ENCODE peak calls at places on chromosomes 7 and 10, in five cellular contexts. R is breast epithelium, E is sigmoid colon, H is K562, T is uterus. K is an unnamed sample. For H3K36me3, the result is how much of the 10 kb centered on the place peaks cover.

GRCh38 chr10:14056545-14057332 is 274.0 kb downstream of the FRMD4A start:
- DNase-seq in E (no peak), R (no peak), T (no peak), H (no peak), K (no peak)

GRCh38 chr7:94355389-94355788 is 39.3 kb upstream of the COL1A2 start:
- DNase-seq in H (no peak), T (no peak), R (no peak), E (no peak), K (no peak)

GRCh38 chr10:131822013-131822693 is 78.7 kb upstream of the PPP2R2D start:
- DNase-seq in E (peak), T (peak), R (no peak), H (no peak), K (no peak)

GRCh38 chr10:104762793-104763192 is 121.7 kb downstream of the SORCS3 start:
- DNase-seq in H (no peak), R (no peak), T (no peak), E (no peak), K (no peak)

GRCh38 chr7:157652161-157652953 is 315.6 kb downstream of the DNAJB6 start:
- DNase-seq in H (no peak), T (no peak), E (no peak), R (no peak), K (no peak)

GRCh38 chr10:100374137-100374655 is 27.2 kb downstream of the SCD start:
- DNase-seq in R (no peak), E (no peak), H (no peak), T (no peak), K (no peak)

GRCh38 chr10:127908106-127908957 is 1.4 kb downstream of the PTPRE start:
- DNase-seq in E (peak), T (no peak), H (no peak), R (no peak), K (no peak)

GRCh38 chr10:18690541-18690940 is 31.3 kb downstream of the ARL5B start:
- DNase-seq in R (no peak), T (no peak), E (no peak), H (no peak), K (no peak)

GRCh38 chr10:17981766-17982380 is 30.2 kb downstream of the SLC39A12 start:
- DNase-seq in E (no peak), T (no peak), R (no peak), H (no peak), K (no peak)

GRCh38 chr10:125294109-125294508 is 133.7 kb upstream of the CTBP2 start:
- DNase-seq in E (no peak), R (no peak), T (no peak), H (no peak), K (no peak)

GRCh38 chr10:131311661-131312260 is at the start of gene TCERG1L:
- DNase-seq in R (no peak), T (no peak), E (no peak), H (no peak), K (no peak)

GRCh38 chr7:123024989-123025758 is 29.7 kb upstream of the TAS2R16 start:
- DNase-seq in E (no peak), R (no peak), H (no peak), T (no peak), K (no peak)

GRCh38 chr7:28804990-28805389 is 153.1 kb downstream of the TRIL start:
- DNase-seq in E (no peak), R (no peak), H (no peak), T (no peak), K (no peak)

GRCh38 chr7:325051-325798 is 35.3 kb downstream of the FOXL3 start:
- DNase-seq in T (no peak), H (no peak), E (peak), R (no peak), K (no peak)

GRCh38 chr7:32676249-32676941 is 181.1 kb downstream of the AVL9 start:
- DNase-seq in H (no peak), T (no peak), R (no peak), E (no peak), K (no peak)

GRCh38 chr7:36690514-36691187 is 33.6 kb downstream of the AOAH start:
- DNase-seq in E (no peak), H (no peak), R (no peak), T (no peak), K (no peak)

GRCh38 chr7:2804227-2804763 is 39.8 kb downstream of the GNA12 start:
- DNase-seq in H (peak), E (no peak), R (no peak), T (no peak), K (no peak)

GRCh38 chr7:44590910-44591309 is 8.9 kb upstream of the TMED4 start:
- DNase-seq in H (no peak), T (no peak), E (no peak), R (no peak), K (no peak)

GRCh38 chr10:92891885-92892705 is 43.8 kb downstream of the EXOC6 start:
- DNase-seq in E (peak), T (peak), H (peak), R (peak), K (no peak)

GRCh38 chr7:155715406-155715805 is 70.9 kb downstream of the RBM33 start:
- DNase-seq in H (no peak), R (no peak), E (no peak), T (no peak), K (no peak)

GRCh38 chr7:79658304-79658703 is 204.8 kb upstream of the MAGI2 start:
- DNase-seq in E (no peak), R (no peak), H (no peak), T (no peak), K (no peak)

GRCh38 chr10:103458720-103459119 is at the start of gene CALHM1:
- DNase-seq in T (no peak), R (no peak), E (no peak), H (peak), K (no peak)

GRCh38 chr10:95394161-95394880 is 103.5 kb upstream of the PDLIM1 start:
- DNase-seq in E (no peak), H (peak), T (no peak), R (no peak), K (no peak)

GRCh38 chr7:157309990-157310668 is 26.7 kb upstream of the DNAJB6 start:
- DNase-seq in E (no peak), R (no peak), T (no peak), H (no peak), K (no peak)

GRCh38 chr10:110525349-110526260 is 27.9 kb downstream of the DUSP5 start:
- DNase-seq in H (no peak), T (no peak), R (no peak), E (peak), K (no peak)

GRCh38 chr10:113961261-113961938 is 82.3 kb upstream of the ADRB1 start:
- DNase-seq in T (no peak), E (no peak), H (no peak), R (no peak), K (no peak)

GRCh38 chr7:44541876-44542610 is 913 bp upstream of the NPC1L1 start:
- DNase-seq in T (no peak), E (no peak), H (no peak), R (no peak), K (no peak)

GRCh38 chr10:106513328-106513727 is 651.2 kb downstream of the SORCS1 start:
- DNase-seq in H (no peak), E (no peak), T (no peak), R (no peak), K (no peak)

GRCh38 chr7:124379296-124379695 is 346.4 kb upstream of the TMEM229A start:
- DNase-seq in E (no peak), H (peak), R (no peak), T (no peak), K (no peak)

GRCh38 chr7:130912910-130913720 is 179.1 kb upstream of the KLF14 start:
- DNase-seq in E (peak), T (peak), H (peak), R (no peak), K (peak)

GRCh38 chr10:70773461-70773860 is 11.7 kb downstream of the TBATA start:
- DNase-seq in T (no peak), E (no peak), H (no peak), R (peak), K (no peak)

GRCh38 chr7:88522771-88523316 is 216.2 kb upstream of the STEAP4 start:
- DNase-seq in H (no peak), T (no peak), R (no peak), E (no peak), K (no peak)

GRCh38 chr7:23490357-23491131 is 20.3 kb upstream of the IGF2BP3 start:
- DNase-seq in T (peak), H (peak), E (peak), R (no peak), K (no peak)

GRCh38 chr7:2829040-2829439 is 15.1 kb downstream of the GNA12 start:
- DNase-seq in T (no peak), H (no peak), R (no peak), E (no peak), K (no peak)

GRCh38 chr7:77685219-77685618 is 11.0 kb upstream of the RSBN1L start:
- DNase-seq in H (no peak), E (no peak), T (no peak), R (no peak), K (no peak)

GRCh38 chr7:24767878-24768569 is 10.8 kb upstream of the GSDME start:
- DNase-seq in T (no peak), H (no peak), E (no peak), R (no peak), K (no peak)

GRCh38 chr10:2968401-2968800 is 98.9 kb upstream of the PFKP start:
- DNase-seq in T (peak), R (no peak), H (no peak), E (no peak), K (no peak)

GRCh38 chr7:152865011-152865410 is 105.5 kb downstream of the ACTR3B start:
- DNase-seq in E (no peak), H (no peak), T (no peak), R (no peak), K (peak)

GRCh38 chr10:79269969-79270368 is 77.3 kb upstream of the PPIF start:
- DNase-seq in R (no peak), T (no peak), E (no peak), H (no peak), K (no peak)

GRCh38 chr10:79270471-79271246 is 76.6 kb upstream of the PPIF start:
- DNase-seq in R (no peak), E (peak), T (no peak), H (peak), K (no peak)

GRCh38 chr10:79273603-79274002 is 73.7 kb upstream of the PPIF start:
- DNase-seq in E (peak), R (no peak), T (peak), H (no peak), K (no peak)

GRCh38 chr10:79274279-79275104 is 72.8 kb upstream of the PPIF start:
- DNase-seq in E (peak), R (no peak), H (no peak), T (peak), K (no peak)

GRCh38 chr10:79272353-79272752 is 74.9 kb upstream of the PPIF start:
- DNase-seq in R (no peak), T (no peak), E (peak), H (no peak), K (no peak)
- TF ChIP-seq POLR2A in R (no peak), T (no peak), E (no peak), H (no peak), K (no peak)

GRCh38 chr10:124012066-124012465 is 81.3 kb downstream of the CHST15 start:
- DNase-seq in E (no peak), R (no peak), T (no peak), H (no peak), K (no peak)

GRCh38 chr10:124012583-124012982 is 80.8 kb downstream of the CHST15 start:
- DNase-seq in T (no peak), R (no peak), E (no peak), H (no peak), K (no peak)

GRCh38 chr10:124014416-124015154 is 78.8 kb downstream of the CHST15 start:
- DNase-seq in R (no peak), H (no peak), E (no peak), T (no peak), K (no peak)

GRCh38 chr10:124012991-124013390 is 80.4 kb downstream of the CHST15 start:
- DNase-seq in H (no peak), E (no peak), T (no peak), R (no peak), K (no peak)

GRCh38 chr10:124013916-124014315 is 79.5 kb downstream of the CHST15 start:
- DNase-seq in E (no peak), T (no peak), R (no peak), H (no peak), K (no peak)
- H3K36me3 ChIP-seq in E (under half), T (under half), R (under half), H (under half), K (under half)

DNA sequence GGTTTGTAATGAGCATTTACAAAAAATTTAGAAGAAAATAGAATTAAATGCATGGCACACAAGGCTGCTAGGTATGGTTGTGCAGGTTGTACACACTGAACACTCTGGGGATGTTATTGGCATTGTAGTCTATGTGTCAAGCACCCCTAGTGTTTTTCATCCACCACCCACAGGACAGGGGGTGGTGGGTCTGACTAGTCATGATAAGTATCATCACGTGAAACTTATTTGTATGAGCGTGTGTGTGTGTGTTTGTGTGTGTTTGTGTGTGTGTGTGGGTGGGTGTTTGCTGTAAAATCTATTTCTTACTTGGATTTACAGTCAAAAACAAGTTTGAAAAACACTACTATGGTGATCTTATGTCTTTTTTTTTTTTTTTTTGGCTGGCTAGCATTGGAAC is 66.5 kb downstream of the MAP3K8 start:
- DNase-seq in H (no peak), E (no peak), T (no peak), R (no peak), K (no peak)
- TF ChIP-seq POLR2A in H (no peak), E (no peak), T (no peak), R (no peak), K (no peak)

GRCh38 chr10:6098156-6098555 is 9.3 kb downstream of the RBM17 start:
- DNase-seq in E (no peak), T (no peak), R (no peak), H (no peak), K (no peak)

GRCh38 chr10:6102128-6102527 is 13.3 kb downstream of the RBM17 start:
- DNase-seq in T (no peak), E (no peak), R (no peak), H (no peak), K (no peak)

GRCh38 chr10:6103591-6103990 is 14.8 kb downstream of the RBM17 start:
- DNase-seq in T (no peak), H (no peak), E (no peak), R (no peak), K (no peak)

GRCh38 chr10:6100370-6100769 is 11.5 kb downstream of the RBM17 start:
- DNase-seq in H (no peak), R (no peak), T (no peak), E (no peak), K (no peak)

DNA sequence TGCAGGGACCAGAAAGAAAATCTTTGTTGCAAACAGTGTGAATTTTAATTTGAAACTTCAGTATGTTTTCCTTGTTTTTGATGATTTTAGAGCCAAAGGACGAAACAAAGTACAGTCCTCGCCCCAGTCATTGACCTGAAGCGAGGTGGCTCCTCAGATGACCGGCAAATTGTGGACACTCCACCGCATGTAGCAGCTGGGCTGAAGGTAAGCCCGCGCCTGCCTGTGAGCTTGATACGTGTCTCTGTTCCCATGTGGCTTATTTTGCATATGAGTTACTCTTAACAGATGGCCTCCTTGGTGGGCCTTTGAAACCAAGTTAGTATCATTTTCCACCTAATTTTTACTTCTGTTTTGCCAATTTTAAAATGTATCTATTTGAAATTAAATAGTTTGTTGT is 12.3 kb downstream of the RBM17 start:
- DNase-seq in H (no peak), T (no peak), R (no peak), E (no peak), K (no peak)
- H3K36me3 ChIP-seq in H (half or more), T (under half), R (under half), E (under half), K (under half)

DNA sequence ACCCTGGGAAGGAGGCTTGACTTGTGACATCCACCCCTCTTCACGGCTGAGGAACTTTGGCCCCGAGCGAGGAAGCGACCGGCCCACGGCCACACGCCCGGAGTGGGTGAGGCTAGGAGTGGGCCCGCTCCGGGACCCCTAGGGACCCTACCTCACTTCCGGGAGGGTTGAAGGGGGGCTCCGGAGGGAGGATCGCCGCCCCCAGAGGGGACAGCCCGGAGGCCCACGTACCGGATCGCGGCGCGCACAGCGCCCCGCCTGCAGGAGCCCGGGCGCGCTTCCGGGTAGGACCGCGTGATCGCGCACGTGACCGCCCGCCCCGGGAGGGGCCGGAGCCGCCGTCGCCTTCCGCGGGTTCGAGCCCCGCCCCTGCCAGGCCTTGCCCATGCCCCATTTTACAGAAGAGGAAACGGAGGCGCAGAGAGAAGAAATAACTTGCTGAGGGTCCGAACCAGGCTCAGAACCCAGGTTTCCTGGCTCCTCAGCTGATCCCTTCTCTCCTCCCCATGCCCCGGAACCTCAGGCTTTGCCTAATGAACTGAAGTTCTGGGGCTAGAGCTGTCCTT is at the start of gene HPS1:
- DNase-seq in T (peak), E (peak), H (peak), R (peak), K (no peak)
- TF ChIP-seq POLR2A in T (peak), E (peak), H (peak), R (peak), K (no peak)

GRCh38 chr10:59236064-59236697 is 59.7 kb downstream of the PHYHIPL start:
- DNase-seq in H (no peak), T (no peak), R (no peak), E (no peak), K (no peak)

GRCh38 chr10:59229451-59229850 is 53.0 kb downstream of the PHYHIPL start:
- DNase-seq in R (no peak), H (no peak), T (no peak), E (no peak), K (no peak)

GRCh38 chr10:59237775-59238174 is 61.3 kb downstream of the PHYHIPL start:
- DNase-seq in R (no peak), T (no peak), H (no peak), E (no peak), K (no peak)

GRCh38 chr10:59234194-59234593 is 57.8 kb downstream of the PHYHIPL start:
- DNase-seq in R (no peak), T (no peak), E (no peak), H (no peak), K (no peak)

DNA sequence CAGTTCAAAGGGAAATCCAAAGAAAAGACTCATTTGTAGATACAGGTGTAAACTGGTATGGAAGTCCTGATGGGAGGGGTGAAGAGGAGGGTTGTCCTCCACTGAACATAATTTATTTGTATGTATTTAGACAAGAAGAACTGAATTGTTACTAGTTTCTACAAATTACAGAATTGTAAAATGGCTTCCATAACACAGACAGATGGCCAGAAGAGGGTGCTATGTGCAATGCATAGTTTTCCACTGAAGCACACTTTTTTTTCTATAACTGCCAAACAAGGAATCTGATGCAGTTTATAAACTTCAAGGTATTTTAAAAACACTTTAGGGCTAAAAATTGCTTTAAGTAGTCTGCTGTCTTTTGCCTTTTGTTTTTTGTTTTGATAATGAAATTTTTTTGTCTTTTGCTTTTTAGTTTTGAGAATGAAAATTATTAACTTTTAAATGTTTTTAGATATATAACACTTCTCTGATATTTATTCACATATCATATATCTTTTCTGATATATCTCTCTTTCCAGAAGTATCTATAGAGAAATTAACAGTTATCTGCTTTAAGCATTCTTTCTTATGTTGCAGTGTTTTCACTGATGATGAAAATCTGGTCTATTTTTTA is 58.5 kb downstream of the PHYHIPL start:
- DNase-seq in R (no peak), E (no peak), T (no peak), H (peak), K (no peak)
- H3K36me3 ChIP-seq in R (under half), E (under half), T (under half), H (under half), K (under half)

DNA sequence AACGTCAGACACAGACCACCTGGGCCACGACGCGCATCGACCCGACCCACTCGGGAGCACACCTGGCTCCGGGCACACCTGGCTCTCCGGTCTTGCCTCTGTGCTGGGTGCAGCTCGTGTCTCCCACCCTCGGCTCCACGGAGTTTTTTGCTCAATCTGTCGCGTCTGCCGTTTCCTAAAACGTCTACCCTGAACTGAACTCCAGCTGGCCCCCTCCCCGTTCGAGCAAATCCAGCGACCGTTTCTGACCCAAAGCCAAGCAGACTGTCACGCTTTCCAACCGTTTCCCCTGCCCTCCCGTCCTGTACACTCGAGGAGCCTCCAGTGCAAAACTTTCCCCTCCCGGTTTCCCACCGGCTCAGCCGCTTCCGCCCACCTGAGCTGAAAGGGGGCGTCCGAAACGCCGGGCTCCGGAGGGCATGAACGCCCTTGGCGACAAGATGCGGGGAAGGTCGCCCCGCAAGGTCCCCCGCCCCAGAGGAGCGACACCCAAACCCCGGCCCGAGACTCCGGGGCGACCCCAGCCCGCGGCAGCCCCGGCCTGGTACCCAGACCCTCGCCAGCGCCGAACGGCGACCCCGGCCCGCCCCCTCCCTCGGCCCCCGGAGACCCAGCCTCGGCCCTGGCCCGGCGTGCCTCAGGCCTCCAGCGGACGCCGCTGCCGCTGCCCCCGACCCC is 591 bp downstream of the CYTH3 start:
- DNase-seq in R (no peak), E (peak), T (peak), H (peak), K (no peak)
- TF ChIP-seq POLR2A in R (no peak), E (no peak), T (no peak), H (no peak), K (no peak)

K was measured in vagina.